ENCODE peak calls at places on chromosomes 16 and 17, in four cellular contexts. C, I, L and F are unnamed samples.

GRCh38 chr17:46150216-46150963 is 42.8 kb downstream of the KANSL1 start:
- DNase-seq in C (no peak), I (no peak), L (no peak), F (no peak)

GRCh38 chr17:7213895-7214299 is 5.7 kb downstream of the DLG4 start:
- DNase-seq in C (peak), I (peak), L (peak), F (peak)

GRCh38 chr16:85553436-85554113 is 59.5 kb upstream of the GSE1 start:
- DNase-seq in C (peak), I (no peak), L (peak), F (no peak)

GRCh38 chr16:22648941-22649340 is 138.2 kb downstream of the NPIPB5 start:
- DNase-seq in C (no peak), I (no peak), L (no peak), F (no peak)

GRCh38 chr16:85805442-85806045 is 6.0 kb downstream of the COX4I1 start:
- DNase-seq in C (no peak), I (no peak), L (no peak), F (no peak)

GRCh38 chr16:84617068-84617630 is 729 bp downstream of the COTL1 start:
- DNase-seq in C (peak), I (peak), L (peak), F (peak)

GRCh38 chr17:15092762-15093161 is 172.4 kb downstream of the PMP22 start:
- DNase-seq in C (no peak), I (no peak), L (peak), F (no peak)

GRCh38 chr17:73126716-73127473 is 34.4 kb upstream of the SLC39A11 start:
- DNase-seq in C (no peak), I (no peak), L (no peak), F (no peak)

GRCh38 chr17:34386925-34387550 is 24.0 kb upstream of the CCL1 start:
- DNase-seq in C (peak), I (no peak), L (no peak), F (no peak)

GRCh38 chr16:10939649-10940206 is 2.5 kb downstream of the DEXI start:
- DNase-seq in C (no peak), I (no peak), L (no peak), F (no peak)

GRCh38 chr16:10940501-10941079 is 1.7 kb downstream of the DEXI start:
- DNase-seq in C (no peak), I (no peak), L (no peak), F (peak)

GRCh38 chr16:10937068-10937859 is 5.0 kb downstream of the DEXI start:
- DNase-seq in C (no peak), I (no peak), L (no peak), F (no peak)

GRCh38 chr16:10938321-10938720 is 3.9 kb downstream of the DEXI start:
- DNase-seq in C (no peak), I (no peak), L (no peak), F (no peak)

DNA sequence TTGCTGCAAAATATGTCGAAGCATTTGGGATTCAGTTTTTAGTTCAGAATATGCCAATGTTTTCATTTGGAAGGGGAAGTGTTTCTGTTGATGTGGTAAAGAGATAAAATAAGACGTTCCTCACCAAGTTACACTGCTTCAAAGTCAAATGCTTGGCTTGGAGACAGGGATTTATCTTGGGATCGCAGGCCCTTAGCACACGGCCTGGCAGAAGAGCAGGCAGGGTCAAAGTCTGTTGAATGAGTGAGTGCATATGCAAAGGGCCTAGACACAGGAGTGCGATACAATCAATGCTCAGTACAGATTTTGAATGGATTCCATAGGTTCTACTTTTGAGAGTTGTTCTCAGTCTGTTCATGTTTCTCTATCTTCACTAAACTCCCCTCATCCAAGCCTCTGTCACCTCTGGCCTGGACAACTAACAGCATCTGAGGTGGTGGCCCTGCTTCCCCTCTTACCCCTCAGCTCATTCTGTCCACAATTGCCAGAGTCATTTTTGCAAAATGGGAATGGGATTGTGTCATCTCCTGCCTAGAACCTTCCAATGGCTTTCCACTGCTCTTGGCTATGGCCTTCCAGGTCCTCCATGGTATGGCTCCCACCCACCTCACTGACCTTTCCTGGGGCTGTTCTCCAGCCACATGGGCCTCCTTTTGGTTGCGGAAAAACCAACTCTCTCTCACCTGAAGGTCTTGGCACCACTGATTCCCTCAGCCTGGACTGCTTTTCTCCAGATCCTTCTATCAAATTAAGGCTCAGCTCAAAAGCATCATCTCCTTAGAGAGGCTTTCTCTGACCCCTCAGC is 3.2 kb downstream of the DEXI start:
- DNase-seq in C (peak), I (no peak), L (no peak), F (no peak)
- H3K27ac ChIP-seq in C (no peak), I (no peak), L (no peak), F (peak)

GRCh38 chr17:83055911-83056582 is 23.4 kb upstream of the METRNL start:
- DNase-seq in C (no peak), I (peak), L (peak), F (no peak)
- H3K4me2 ChIP-seq in C (peak), I (no peak), L (no peak), F (no peak)

GRCh38 chr17:77428020-77428781 is 287.4 kb downstream of the SEC14L1 start:
- DNase-seq in C (peak), I (no peak), L (no peak), F (peak)
- H3K9ac ChIP-seq in C (peak), I (no peak), L (peak), F (no peak)

GRCh38 chr17:17017343-17018014 is 24.8 kb upstream of the MPRIP start:
- DNase-seq in C (no peak), I (no peak), L (no peak), F (no peak)
- H3K27ac ChIP-seq in C (no peak), I (no peak), L (no peak), F (no peak)

GRCh38 chr17:2191785-2192184 is 111.8 kb downstream of the SMG6 start:
- DNase-seq in C (no peak), I (no peak), L (no peak), F (no peak)
- H3K4me2 ChIP-seq in C (no peak), I (no peak), L (no peak), F (no peak)

DNA sequence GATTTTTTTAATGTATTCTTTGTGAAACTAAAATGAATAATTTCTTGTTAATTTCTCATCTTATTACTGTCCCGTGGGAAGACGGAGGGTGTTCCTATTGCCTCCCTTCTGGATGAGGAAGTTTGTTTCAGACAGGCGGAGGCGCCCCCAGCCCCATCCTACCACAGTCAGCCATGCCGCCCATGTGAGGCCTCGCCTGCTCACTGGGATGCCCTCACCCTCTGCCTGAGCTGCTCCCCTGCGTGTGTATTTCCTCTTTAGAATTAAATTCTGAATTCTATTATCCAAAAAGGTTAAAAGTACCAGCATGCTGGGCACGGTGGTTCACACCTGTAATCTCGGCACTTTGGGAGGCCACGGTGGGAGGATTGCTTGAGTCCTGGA is 14.0 kb downstream of the KCTD2 start:
- DNase-seq in C (no peak), I (no peak), L (no peak), F (no peak)
- H3K9ac ChIP-seq in C (no peak), I (no peak), L (no peak), F (no peak)

DNA sequence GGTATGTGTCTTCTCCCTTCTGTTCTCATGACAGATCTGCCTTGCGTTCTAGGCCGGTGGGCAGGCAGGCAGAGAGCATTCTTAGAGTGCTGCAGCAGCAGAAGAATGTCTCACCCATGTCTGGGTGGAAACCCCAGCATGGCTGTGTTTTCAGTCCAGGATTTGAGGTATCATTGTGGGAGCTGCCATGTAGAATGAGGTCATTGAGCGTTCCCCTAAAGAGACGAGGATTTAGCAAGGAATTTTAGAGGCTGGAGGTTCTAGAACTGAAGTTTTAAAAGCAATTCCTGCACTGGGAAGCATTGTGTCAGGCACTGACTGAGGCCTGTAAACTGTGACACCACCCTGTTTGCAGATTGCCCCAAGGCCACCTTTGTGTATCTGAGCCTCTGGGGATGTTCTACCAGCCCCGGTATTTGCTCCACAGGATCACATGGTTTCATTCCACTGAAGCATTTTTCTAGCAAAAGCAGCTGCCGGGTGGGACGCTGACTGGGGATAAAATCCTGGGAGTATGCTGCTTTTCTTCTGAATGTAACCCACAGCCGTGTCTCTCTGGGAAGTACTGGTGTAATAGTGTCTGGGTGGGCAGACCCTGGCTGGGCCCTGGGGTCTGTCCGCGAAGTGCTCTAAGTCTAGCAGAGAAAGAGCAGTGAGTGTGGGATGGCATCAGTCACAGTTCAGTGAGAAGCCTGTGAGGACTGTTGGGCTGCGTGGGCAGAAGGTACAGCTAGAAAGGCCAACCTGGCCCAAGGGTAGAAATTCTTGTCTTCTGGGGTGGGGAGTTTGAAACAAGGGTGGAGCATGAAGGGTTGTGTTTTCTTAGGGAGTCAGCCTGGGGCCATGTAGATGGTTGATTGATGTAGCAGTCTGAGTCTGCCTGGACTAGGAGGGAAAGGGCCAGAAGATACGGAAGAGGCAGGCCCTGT is 30.2 kb downstream of the PLCD3 start:
- DNase-seq in C (no peak), I (no peak), L (peak), F (no peak)
- H3K27ac ChIP-seq in C (no peak), I (no peak), L (peak), F (no peak)

DNA sequence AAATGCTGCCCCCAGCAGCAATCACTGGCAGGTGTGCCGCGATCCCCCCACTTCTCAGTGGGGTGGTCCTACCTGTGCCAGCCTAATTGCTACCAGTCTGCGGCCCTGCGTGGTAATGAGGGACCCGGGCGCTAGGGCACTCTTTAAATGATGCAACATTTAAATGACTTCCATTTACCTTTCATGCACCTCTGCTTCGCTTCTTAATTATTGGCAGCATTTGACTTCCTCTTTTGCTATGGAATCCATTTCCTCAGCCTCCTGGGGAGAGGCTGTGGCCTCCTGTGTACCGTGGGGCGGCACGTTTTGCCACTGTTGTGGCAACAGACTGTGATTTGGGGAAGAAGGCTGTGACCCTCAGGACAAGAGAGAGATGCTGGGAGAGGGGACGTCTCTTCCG is 86.1 kb downstream of the RPA1 start:
- DNase-seq in C (no peak), I (no peak), L (no peak), F (peak)
- H3K4me2 ChIP-seq in C (no peak), I (no peak), L (no peak), F (peak)

DNA sequence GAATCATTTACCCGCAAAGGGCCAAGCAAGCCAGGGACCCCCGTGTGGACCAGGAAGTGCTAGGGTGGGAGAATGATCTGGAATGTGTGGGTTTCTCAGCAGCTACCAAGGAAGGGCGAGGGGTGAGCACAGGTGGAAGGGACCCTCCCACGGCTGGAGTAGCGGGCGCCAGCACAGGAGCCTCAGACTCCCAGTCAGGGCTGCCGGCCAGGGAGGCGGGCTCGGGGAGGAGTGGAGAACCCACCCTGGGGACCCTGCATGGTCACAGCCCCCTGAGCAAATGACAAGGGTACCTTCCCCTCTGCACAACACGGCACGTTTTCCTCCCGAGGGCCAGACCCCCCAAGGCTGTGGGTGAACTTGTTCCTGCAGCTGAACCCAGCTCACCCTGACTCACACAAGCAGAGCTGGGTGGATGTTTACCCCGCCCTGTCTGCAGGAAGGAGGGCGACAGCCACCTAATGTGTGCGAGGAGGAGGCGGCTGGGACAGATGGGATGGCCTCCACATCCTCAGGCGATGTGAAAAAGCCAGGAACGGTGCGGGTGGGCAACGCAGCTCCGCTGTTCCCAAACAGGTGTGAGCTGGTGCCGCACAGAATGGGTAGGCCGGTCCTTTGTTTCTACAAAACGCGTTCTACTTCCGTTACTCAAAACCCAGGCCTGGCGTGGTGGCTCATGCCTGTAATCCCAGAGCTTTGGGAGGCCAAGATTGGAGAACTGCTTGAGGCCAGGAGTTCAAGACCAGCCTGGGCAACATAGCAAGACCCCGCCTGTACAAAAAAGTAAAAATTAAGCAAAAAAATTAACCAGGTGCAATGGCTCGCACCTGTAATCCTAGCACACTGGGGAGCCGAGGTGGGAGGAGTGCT is 6.2 kb downstream of the ECI1 start:
- DNase-seq in C (no peak), I (no peak), L (no peak), F (no peak)
- H3K9ac ChIP-seq in C (peak), I (no peak), L (no peak), F (no peak)